ENCODE peak calls at places on chromosomes 13 and 19, in ten cellular contexts. L is suprapubic skin, V is stomach, A is IMR-90, M is upper lobe of left lung, J is right lobe of liver, F is heart left ventricle, N is uterus, O is adrenal gland, G is breast epithelium. S is an unnamed sample. For H3K4me1, the result is how much of the 10 kb centered on the place peaks cover.

GRCh38 chr13:112744306-112745021 is 54.6 kb downstream of the ATP11A start:
- DNase-seq in L (no peak), V (no peak), A (peak), M (peak), J (no peak), F (no peak), N (peak), O (no peak), G (no peak), S (no peak)

GRCh38 chr13:80131204-80131603 is 209.7 kb downstream of the SPRY2 start:
- DNase-seq in L (peak), V (peak), A (peak), M (peak), J (peak), F (peak), N (peak), O (peak), G (peak), S (peak)

GRCh38 chr13:53197424-53197823 is 168.8 kb downstream of the OLFM4 start:
- DNase-seq in L (no peak), V (no peak), A (no peak), M (no peak), J (no peak), F (no peak), N (no peak), O (no peak), G (no peak), S (no peak)

GRCh38 chr19:32165750-32166149 is 179.7 kb upstream of the ZNF507 start:
- DNase-seq in L (no peak), V (no peak), A (no peak), M (no peak), J (no peak), F (no peak), N (no peak), O (no peak), G (no peak), S (no peak)

GRCh38 chr13:19185086-19185864 is 3.7 kb upstream of the TUBA3C start:
- DNase-seq in L (peak), V (no peak), A (no peak), M (no peak), J (no peak), F (no peak), N (no peak), O (no peak), G (peak), S (no peak)

GRCh38 chr13:23709521-23709920 is 139.3 kb downstream of the TNFRSF19 start:
- DNase-seq in L (no peak), V (no peak), A (peak), M (no peak), J (no peak), F (no peak), N (no peak), O (no peak), G (no peak), S (no peak)

GRCh38 chr19:5921777-5922176 is 7.7 kb downstream of the CAPS start:
- DNase-seq in L (no peak), V (no peak), A (no peak), M (no peak), J (no peak), F (no peak), N (no peak), O (peak), G (no peak), S (no peak)

GRCh38 chr19:52331757-52332156 is 4.3 kb upstream of the ZNF610 start:
- DNase-seq in L (no peak), V (no peak), A (no peak), M (no peak), J (no peak), F (no peak), N (no peak), O (no peak), G (no peak), S (no peak)

GRCh38 chr13:25683056-25683455 is 311.3 kb downstream of the ATP8A2 start:
- DNase-seq in L (no peak), V (no peak), A (no peak), M (no peak), J (no peak), F (no peak), N (no peak), O (no peak), G (no peak), S (no peak)

GRCh38 chr19:11578342-11579142 is 1.1 kb upstream of the ACP5 start:
- DNase-seq in L (no peak), V (peak), A (no peak), M (peak), J (peak), F (peak), N (no peak), O (peak), G (peak), S (peak)

GRCh38 chr19:46813570-46814358 is 25.4 kb upstream of the SLC1A5 start:
- DNase-seq in L (no peak), V (peak), A (peak), M (peak), J (peak), F (peak), N (peak), O (peak), G (peak), S (peak)

GRCh38 chr13:106103779-106104178 is 431.7 kb downstream of the EFNB2 start:
- DNase-seq in L (no peak), V (no peak), A (no peak), M (no peak), J (no peak), F (no peak), N (no peak), O (no peak), G (no peak), S (no peak)

GRCh38 chr13:20518652-20519051 is 7.0 kb downstream of the CRYL1 start:
- DNase-seq in L (no peak), V (no peak), A (no peak), M (no peak), J (no peak), F (no peak), N (no peak), O (no peak), G (no peak), S (no peak)

GRCh38 chr19:50480281-50481111 is 3.8 kb upstream of the GARIN5A start:
- DNase-seq in L (no peak), V (no peak), A (no peak), M (no peak), J (no peak), F (no peak), N (no peak), O (no peak), G (no peak), S (no peak)

GRCh38 chr13:46961719-46962118 is 64.9 kb upstream of the HTR2A start:
- DNase-seq in L (no peak), V (no peak), A (peak), M (no peak), J (no peak), F (no peak), N (no peak), O (no peak), G (no peak), S (no peak)

GRCh38 chr19:55370305-55370988 is at the start of gene IL11:
- DNase-seq in L (no peak), V (no peak), A (peak), M (no peak), J (no peak), F (no peak), N (no peak), O (no peak), G (no peak), S (no peak)
- H3K27ac ChIP-seq in L (no peak), V (peak), A (peak), M (no peak), J (no peak), F (no peak), N (no peak), O (no peak), G (peak), S (no peak)

GRCh38 chr19:17075035-17075859 is at the start of the genes HAUS8 and MYO9B:
- DNase-seq in L (peak), V (peak), A (peak), M (peak), J (peak), F (peak), N (peak), O (peak), G (peak), S (peak)
- TF ChIP-seq POLR2A in L (no peak), V (no peak), A (peak), M (peak), J (peak), F (no peak), N (peak), O (peak), G (no peak), S (peak)

GRCh38 chr19:9806781-9807180 is 12.1 kb downstream of the FBXL12 start:
- DNase-seq in L (no peak), V (no peak), A (no peak), M (no peak), J (no peak), F (no peak), N (no peak), O (no peak), G (no peak), S (no peak)
- H3K4me1 ChIP-seq in L (under half), V (under half), A (under half), M (under half), J (under half), F (under half), N (under half), O (under half), G (under half), S (under half)

GRCh38 chr19:1163934-1164683 is 10.0 kb downstream of the SBNO2 start:
- DNase-seq in L (peak), V (no peak), A (no peak), M (no peak), J (peak), F (no peak), N (no peak), O (no peak), G (no peak), S (no peak)

GRCh38 chr19:1161716-1162115 is 12.4 kb downstream of the SBNO2 start:
- DNase-seq in L (no peak), V (peak), A (peak), M (peak), J (peak), F (no peak), N (no peak), O (peak), G (no peak), S (no peak)

GRCh38 chr19:1162404-1163282 is 11.4 kb downstream of the SBNO2 start:
- DNase-seq in L (peak), V (no peak), A (no peak), M (no peak), J (no peak), F (no peak), N (no peak), O (no peak), G (no peak), S (no peak)

GRCh38 chr19:1164684-1165531 is 9.2 kb downstream of the SBNO2 start:
- DNase-seq in L (peak), V (peak), A (no peak), M (no peak), J (peak), F (no peak), N (no peak), O (no peak), G (no peak), S (no peak)

GRCh38 chr19:1163283-1163933 is 10.7 kb downstream of the SBNO2 start:
- DNase-seq in L (peak), V (no peak), A (no peak), M (no peak), J (peak), F (no peak), N (no peak), O (no peak), G (no peak), S (no peak)
- H3K27ac ChIP-seq in L (peak), V (peak), A (no peak), M (no peak), J (no peak), F (peak), N (no peak), O (peak), G (peak), S (peak)

GRCh38 chr13:33107403-33107760 is 91.2 kb downstream of the KL start:
- DNase-seq in L (no peak), V (no peak), A (no peak), M (no peak), J (no peak), F (no peak), N (no peak), O (no peak), G (no peak), S (no peak)
- TF ChIP-seq POLR2A in L (no peak), V (no peak), A (no peak), M (no peak), J (no peak), F (no peak), N (no peak), O (no peak), G (no peak), S (no peak)

DNA sequence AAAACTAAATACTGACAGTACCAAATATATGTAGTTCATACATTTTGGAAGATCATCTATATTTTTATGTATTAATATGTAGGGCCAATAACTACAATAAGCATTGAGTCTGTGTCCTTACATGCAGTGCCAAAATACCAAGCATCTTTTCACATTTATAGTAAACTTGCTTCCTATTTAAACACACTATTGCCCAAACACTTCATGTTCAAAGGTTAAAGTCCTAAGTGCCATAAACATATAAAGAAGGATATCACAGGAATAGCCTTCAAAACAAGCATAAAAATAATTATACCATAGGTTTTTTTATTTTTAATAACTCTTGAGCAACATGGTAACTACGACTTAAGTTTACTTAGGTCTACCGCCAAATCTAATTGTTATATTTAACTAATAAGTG is 27.1 kb downstream of the EXOSC8 start:
- DNase-seq in L (no peak), V (no peak), A (no peak), M (no peak), J (no peak), F (no peak), N (no peak), O (no peak), G (no peak), S (no peak)
- H3K4me1 ChIP-seq in L (under half), V (under half), A (under half), M (under half), J (under half), F (under half), N (under half), O (under half), G (under half), S (under half)

S was measured in tibial nerve.